ENCODE peak calls at places on chromosome 19, in six cellular contexts. F is pancreas; I is AG09309; V is BJ; S is psoas muscle; L is CD8-positive, alpha-beta T cell. K is an unnamed sample.

GRCh38 chr19:46392837-46393236 is 20.5 kb downstream of the CCDC8 start:
- DNase-seq in F (no peak), I (no peak), V (no peak), S (no peak), L (no peak), K (no peak)

GRCh38 chr19:35251456-35251855 is 2.7 kb downstream of the LSR start:
- DNase-seq in F (no peak), I (no peak), V (no peak), S (no peak), L (no peak), K (no peak)

GRCh38 chr19:46015080-46015960 is 7.5 kb downstream of the PGLYRP1 start:
- DNase-seq in F (peak), I (no peak), V (no peak), S (peak), L (peak), K (no peak)

GRCh38 chr19:44846455-44847143 is 502 bp downstream of the NECTIN2 start:
- DNase-seq in F (peak), I (no peak), V (no peak), S (peak), L (no peak), K (peak)

GRCh38 chr19:9917322-9917721 is 19.0 kb downstream of the OLFM2 start:
- DNase-seq in F (no peak), I (no peak), V (no peak), S (no peak), L (no peak), K (peak)

GRCh38 chr19:47499371-47499770 is 15.4 kb upstream of the KPTN start:
- DNase-seq in F (no peak), I (no peak), V (no peak), S (peak), L (no peak), K (no peak)

GRCh38 chr19:45676851-45677263 is 8.8 kb downstream of the GIPR start:
- DNase-seq in F (peak), I (no peak), V (no peak), S (no peak), L (peak), K (no peak)

GRCh38 chr19:50909240-50910070 is 1.7 kb downstream of the KLK4 start:
- DNase-seq in F (peak), I (no peak), V (no peak), S (no peak), L (no peak), K (peak)

GRCh38 chr19:29546583-29547190 is 20.9 kb downstream of the VSTM2B start:
- DNase-seq in F (peak), I (no peak), V (no peak), S (no peak), L (no peak), K (no peak)

GRCh38 chr19:33558846-33559245 is 37.3 kb upstream of the PEPD start:
- DNase-seq in F (no peak), I (no peak), V (no peak), S (no peak), L (no peak), K (no peak)

GRCh38 chr19:35742121-35742724 is at the start of gene IGFLR1:
- DNase-seq in F (no peak), I (no peak), V (no peak), S (no peak), L (peak), K (no peak)

GRCh38 chr19:36032251-36033104 is at the start of gene CLIP3:
- DNase-seq in F (peak), I (no peak), V (no peak), S (peak), L (peak), K (no peak)

GRCh38 chr19:30069535-30070197 is 127.6 kb downstream of the URI1 start:
- DNase-seq in F (no peak), I (no peak), V (no peak), S (peak), L (no peak), K (no peak)

GRCh38 chr19:12757544-12758274 is 6.1 kb downstream of the BEST2 start:
- DNase-seq in F (peak), I (no peak), V (no peak), S (peak), L (peak), K (peak)

GRCh38 chr19:49950590-49950948 is 10.4 kb downstream of the SIGLEC11 start:
- DNase-seq in F (no peak), I (no peak), V (no peak), S (no peak), L (no peak), K (no peak)

GRCh38 chr19:52638601-52639000 is 446 bp upstream of the ZNF83 start:
- DNase-seq in F (no peak), I (no peak), V (no peak), S (no peak), L (no peak), K (no peak)

GRCh38 chr19:50695251-50696064 is 24.1 kb downstream of the SHANK1 start:
- DNase-seq in F (no peak), I (no peak), V (no peak), S (peak), L (no peak), K (no peak)

GRCh38 chr19:38130399-38130798 is 93.6 kb downstream of the DPF1 start:
- DNase-seq in F (no peak), I (no peak), V (no peak), S (no peak), L (no peak), K (no peak)

GRCh38 chr19:49186108-49186507 is 28.5 kb downstream of the TRPM4 start:
- DNase-seq in F (no peak), I (no peak), V (no peak), S (no peak), L (no peak), K (no peak)

GRCh38 chr19:33950141-33950805 is 153.6 kb downstream of the KCTD15 start:
- DNase-seq in F (no peak), I (no peak), V (no peak), S (no peak), L (no peak), K (no peak)

GRCh38 chr19:39341122-39341719 is 1.0 kb upstream of the SAMD4B start:
- DNase-seq in F (no peak), I (no peak), V (no peak), S (peak), L (no peak), K (no peak)

GRCh38 chr19:53982056-53982455 is 9.4 kb upstream of the CACNG6 start:
- DNase-seq in F (no peak), I (no peak), V (no peak), S (no peak), L (no peak), K (no peak)

GRCh38 chr19:10230904-10231623 is at the start of gene S1PR2:
- DNase-seq in F (peak), I (no peak), V (no peak), S (peak), L (peak), K (peak)

GRCh38 chr19:15129856-15130580 is 22.8 kb downstream of the SYDE1 start:
- DNase-seq in F (no peak), I (no peak), V (no peak), S (no peak), L (no peak), K (no peak)

GRCh38 chr19:30932854-30933253 is 416.4 kb downstream of the TSHZ3 start:
- DNase-seq in F (no peak), I (no peak), V (no peak), S (no peak), L (no peak), K (no peak)

GRCh38 chr19:9869008-9869617 is 34.0 kb downstream of the PIN1 start:
- DNase-seq in F (no peak), I (no peak), V (no peak), S (no peak), L (no peak), K (no peak)

GRCh38 chr19:507286-508203 is at the start of gene TPGS1:
- DNase-seq in F (peak), I (no peak), V (no peak), S (peak), L (peak), K (peak)

GRCh38 chr19:41813911-41814310 is 17.5 kb downstream of the CEACAM3 start:
- DNase-seq in F (no peak), I (no peak), V (no peak), S (no peak), L (no peak), K (no peak)

GRCh38 chr19:18418034-18418724 is 1.0 kb upstream of the SSBP4 start:
- DNase-seq in F (peak), I (no peak), V (no peak), S (peak), L (no peak), K (no peak)

GRCh38 chr19:51739466-51740213 is 12.0 kb downstream of the FPR1 start:
- DNase-seq in F (no peak), I (no peak), V (no peak), S (no peak), L (no peak), K (no peak)

GRCh38 chr19:12786149-12786870 is 5.0 kb upstream of the JUNB start:
- DNase-seq in F (no peak), I (no peak), V (no peak), S (peak), L (no peak), K (no peak)

GRCh38 chr19:14477417-14478112 is 2.4 kb upstream of the PTGER1 start:
- DNase-seq in F (no peak), I (no peak), V (no peak), S (no peak), L (no peak), K (no peak)

GRCh38 chr19:18715416-18715815 is 31.9 kb downstream of the CRTC1 start:
- DNase-seq in F (no peak), I (no peak), V (no peak), S (no peak), L (no peak), K (no peak)

GRCh38 chr19:13817615-13818371 is 22.6 kb downstream of the ZSWIM4 start:
- DNase-seq in F (peak), I (no peak), V (no peak), S (no peak), L (no peak), K (no peak)

DNA sequence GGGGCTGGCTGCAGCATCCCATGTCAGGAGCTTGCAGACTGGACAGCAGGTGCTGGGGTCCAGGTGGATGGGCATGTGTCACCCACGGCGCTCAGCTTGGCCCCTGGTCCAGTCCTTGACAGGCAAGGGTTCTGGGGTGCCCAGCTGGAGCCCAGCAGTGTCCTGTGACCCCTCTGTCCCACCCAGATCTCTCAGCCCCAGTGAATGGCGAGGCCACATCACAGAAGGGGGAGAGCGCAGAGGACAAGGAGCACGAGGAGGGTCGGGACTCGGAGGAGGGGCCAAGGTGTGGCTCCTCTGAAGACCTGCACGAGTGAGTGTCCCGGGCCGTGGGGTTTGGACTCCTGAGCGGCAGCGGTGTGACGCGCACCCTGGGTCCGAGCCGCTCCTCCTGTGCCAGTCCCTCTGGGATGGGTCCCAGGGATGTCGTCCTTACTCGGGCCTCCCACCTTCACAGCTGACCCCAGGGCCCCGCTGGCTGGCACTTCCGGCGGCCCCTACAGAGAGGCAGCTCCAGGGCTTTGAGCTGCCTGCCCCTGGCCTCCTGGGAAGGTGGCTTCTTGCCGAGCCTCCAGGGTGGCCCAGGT is 17.2 kb downstream of the PLIN4 start:
- DNase-seq in F (no peak), I (no peak), V (no peak), S (peak), L (no peak), K (no peak)
- H3K4me3 ChIP-seq in F (no peak), I (no peak), V (no peak), S (no peak), L (no peak), K (no peak)

DNA sequence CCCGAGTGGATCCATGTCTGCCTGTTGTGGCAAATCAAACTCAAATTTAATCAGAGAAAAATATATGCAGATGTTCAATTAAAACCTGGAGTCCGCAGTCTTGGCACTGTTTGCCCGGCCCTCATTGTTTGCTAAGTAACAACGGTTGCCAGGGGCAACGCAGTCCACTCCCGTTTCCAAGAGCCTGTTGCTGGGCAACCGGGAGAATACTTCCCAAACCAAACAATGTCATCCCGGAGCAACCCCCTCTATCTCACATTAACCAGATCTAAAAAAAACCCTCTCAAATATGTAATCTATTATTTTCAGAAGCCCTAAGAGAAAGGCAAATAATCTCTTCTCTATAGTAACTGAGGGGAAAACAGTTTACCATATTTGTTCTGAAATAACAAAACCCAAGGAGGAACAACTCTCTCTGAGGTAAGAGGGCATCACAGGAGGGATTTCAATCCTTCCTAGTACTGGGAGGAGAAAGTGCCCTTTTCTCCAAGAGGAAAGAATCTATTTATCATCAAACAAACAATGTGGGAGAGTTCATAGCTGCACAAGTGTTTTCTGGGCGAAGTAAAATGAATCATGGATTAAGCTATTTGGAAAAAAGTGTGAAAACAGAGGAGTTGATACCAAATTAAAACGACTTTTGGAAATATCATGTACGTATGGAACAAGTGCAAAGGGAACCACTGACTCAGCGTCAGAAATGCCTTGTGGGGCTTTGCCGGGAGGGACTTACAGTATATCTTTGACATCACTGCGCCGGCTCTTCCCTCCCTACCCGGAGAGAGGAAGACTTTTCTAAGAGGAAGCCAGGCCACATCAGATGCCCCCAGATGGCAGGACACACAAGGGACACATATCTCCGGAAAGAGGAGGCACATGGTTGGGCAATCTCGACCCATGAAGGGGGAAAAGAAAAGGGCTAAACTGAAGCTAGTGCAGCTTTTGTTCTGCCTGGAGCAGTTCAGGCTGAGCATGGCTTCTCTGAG is 43.3 kb downstream of the RFX2 start:
- DNase-seq in F (peak), I (peak), V (peak), S (peak), L (no peak), K (peak)
- H3K4me3 ChIP-seq in F (peak), I (no peak), V (no peak), S (no peak), L (no peak), K (no peak)

GRCh38 chr19:55369651-55370304 is 485 bp downstream of the IL11 start:
- DNase-seq in F (peak), I (no peak), V (no peak), S (no peak), L (no peak), K (peak)
- H3K4me3 ChIP-seq in F (no peak), I (peak), V (peak), S (peak), L (no peak), K (peak)

GRCh38 chr19:55082023-55082851 is 6.6 kb downstream of the EPS8L1 start:
- DNase-seq in F (peak), I (no peak), V (no peak), S (no peak), L (no peak), K (peak)

GRCh38 chr19:55083004-55083850 is 7.6 kb downstream of the EPS8L1 start:
- DNase-seq in F (no peak), I (no peak), V (no peak), S (no peak), L (no peak), K (no peak)

GRCh38 chr19:55080121-55080914 is 4.6 kb downstream of the EPS8L1 start:
- DNase-seq in F (peak), I (no peak), V (no peak), S (peak), L (peak), K (peak)

GRCh38 chr19:55080915-55081772 is 5.5 kb downstream of the EPS8L1 start:
- DNase-seq in F (peak), I (no peak), V (no peak), S (peak), L (peak), K (peak)

DNA sequence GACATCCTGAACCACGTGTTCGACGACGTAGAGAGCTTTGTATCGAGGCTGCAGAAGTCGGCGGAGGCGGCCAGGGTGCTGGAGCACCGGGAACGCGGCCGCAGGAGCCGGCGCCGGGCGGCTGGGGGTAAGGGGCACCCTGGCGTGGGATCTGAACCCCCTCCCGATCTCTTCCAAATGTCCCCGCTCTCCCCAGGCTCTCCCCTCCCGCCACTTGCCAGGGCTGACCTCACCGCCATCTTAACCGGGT is 6.0 kb downstream of the EPS8L1 start:
- DNase-seq in F (peak), I (no peak), V (no peak), S (no peak), L (no peak), K (no peak)
- H3K4me3 ChIP-seq in F (peak), I (no peak), V (no peak), S (peak), L (peak), K (peak)

GRCh38 chr19:3783660-3784584 is 2.3 kb downstream of the MATK start:
- DNase-seq in F (no peak), I (no peak), V (no peak), S (no peak), L (peak), K (no peak)

GRCh38 chr19:3782903-3783302 is 3.3 kb downstream of the MATK start:
- DNase-seq in F (no peak), I (no peak), V (no peak), S (no peak), L (no peak), K (no peak)

GRCh38 chr19:3784607-3785463 is 1.3 kb downstream of the MATK start:
- DNase-seq in F (no peak), I (no peak), V (no peak), S (no peak), L (no peak), K (peak)

GRCh38 chr19:3785938-3786824 is at the start of gene MATK:
- DNase-seq in F (no peak), I (no peak), V (no peak), S (no peak), L (no peak), K (peak)

GRCh38 chr19:3785464-3785937 is 680 bp downstream of the MATK start:
- DNase-seq in F (no peak), I (no peak), V (no peak), S (no peak), L (no peak), K (no peak)
- H3K4me3 ChIP-seq in F (peak), I (no peak), V (no peak), S (peak), L (peak), K (peak)

DNA sequence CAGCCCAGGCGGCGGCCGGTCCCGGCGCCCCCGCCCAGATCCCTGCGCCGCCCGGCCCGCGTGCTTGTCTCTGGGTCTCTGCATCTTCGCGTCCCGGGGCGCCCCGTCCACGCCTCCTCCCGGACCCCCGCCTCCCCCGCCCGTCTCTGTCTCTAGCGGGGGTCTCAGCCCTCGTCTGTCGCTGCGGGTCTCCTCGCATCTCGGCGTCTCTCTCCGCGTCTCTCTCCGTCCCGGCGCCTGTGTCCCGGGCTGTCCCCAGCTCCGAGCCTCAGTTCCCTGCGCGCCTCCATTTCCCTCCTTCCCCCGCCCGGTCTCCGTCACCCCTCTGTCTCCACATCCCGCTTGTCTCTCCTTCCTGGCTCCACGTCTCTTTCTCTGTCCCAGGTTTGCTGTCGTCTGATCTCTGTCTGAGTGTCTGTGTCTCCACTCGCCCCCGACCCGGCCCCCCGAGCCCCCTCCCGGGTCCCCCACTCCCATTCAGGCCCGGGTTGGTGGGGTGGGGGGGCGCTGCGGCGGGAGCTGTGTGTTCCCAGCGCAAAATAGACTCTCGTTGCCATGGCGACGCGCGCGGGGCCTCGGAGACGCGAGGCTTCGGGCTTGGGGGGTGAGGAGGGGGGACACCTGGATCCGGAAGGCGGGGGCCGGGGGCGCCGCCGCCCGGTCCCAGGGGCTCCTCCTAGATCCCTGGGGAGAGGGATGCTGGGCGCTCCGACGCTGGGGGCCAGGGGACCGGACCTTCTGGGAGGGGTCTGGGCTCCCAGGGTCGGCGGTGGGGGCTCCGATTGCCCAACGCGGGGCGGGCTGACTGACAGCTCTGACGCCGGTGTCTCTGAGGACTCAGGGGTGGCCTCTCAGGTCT is 8.7 kb upstream of the SHISA7 start:
- DNase-seq in F (peak), I (no peak), V (no peak), S (no peak), L (no peak), K (no peak)
- H3K4me3 ChIP-seq in F (peak), I (no peak), V (peak), S (no peak), L (no peak), K (peak)